ENCODE peak calls at places on chromosome 14, in eight cellular contexts. One of them, this sample, is unnamed.

GRCh38 chr14:23483216-23483854 is 13.8 kb downstream of the NGDN start:
- DNase-seq in neural progenitor cell: peak; percentile 87
- DNase-seq in psoas muscle: no peak
- DNase-seq in heart right ventricle: no peak
- DNase-seq in stomach: no peak
- DNase-seq in left ventricle myocardium inferior: no peak
- DNase-seq in OCI-LY7: peak; percentile 48
- DNase-seq in tibial artery: no peak
- DNase-seq in this sample: no peak

GRCh38 chr14:105173901-105174894 is 5.6 kb upstream of the JAG2 start:
- DNase-seq in OCI-LY7: peak; percentile 61
- DNase-seq in heart right ventricle: no peak
- DNase-seq in left ventricle myocardium inferior: no peak
- DNase-seq in psoas muscle: no peak
- DNase-seq in stomach: no peak
- DNase-seq in tibial artery: no peak
- DNase-seq in neural progenitor cell: no peak
- DNase-seq in this sample: no peak

GRCh38 chr14:94175403-94176146 is 1.5 kb downstream of the PPP4R4 start:
- DNase-seq in heart right ventricle: no peak
- DNase-seq in OCI-LY7: no peak
- DNase-seq in stomach: no peak
- DNase-seq in tibial artery: no peak
- DNase-seq in psoas muscle: no peak
- DNase-seq in neural progenitor cell: no peak
- DNase-seq in left ventricle myocardium inferior: no peak
- DNase-seq in this sample: no peak

GRCh38 chr14:102872020-102872419 is 50.4 kb upstream of the AMN start:
- DNase-seq in neural progenitor cell: no peak
- DNase-seq in psoas muscle: no peak
- DNase-seq in tibial artery: no peak
- DNase-seq in stomach: no peak
- DNase-seq in heart right ventricle: no peak
- DNase-seq in left ventricle myocardium inferior: no peak
- DNase-seq in OCI-LY7: no peak
- DNase-seq in this sample: no peak

GRCh38 chr14:102568115-102568614 is 24.3 kb upstream of the RCOR1 start:
- DNase-seq in OCI-LY7: peak; percentile 77
- DNase-seq in tibial artery: no peak
- DNase-seq in neural progenitor cell: no peak
- DNase-seq in left ventricle myocardium inferior: no peak
- DNase-seq in stomach: peak; percentile 57
- DNase-seq in psoas muscle: no peak
- DNase-seq in heart right ventricle: no peak
- DNase-seq in this sample: no peak

GRCh38 chr14:81147140-81147897 is 73.4 kb downstream of the GTF2A1 start:
- DNase-seq in heart right ventricle: no peak
- DNase-seq in OCI-LY7: peak; percentile 47
- DNase-seq in psoas muscle: no peak
- DNase-seq in neural progenitor cell: no peak
- DNase-seq in tibial artery: no peak
- DNase-seq in stomach: no peak
- DNase-seq in left ventricle myocardium inferior: no peak
- DNase-seq in this sample: no peak

GRCh38 chr14:31792726-31793125 is 231.5 kb downstream of the NUBPL start:
- DNase-seq in OCI-LY7: no peak
- DNase-seq in left ventricle myocardium inferior: no peak
- DNase-seq in tibial artery: no peak
- DNase-seq in psoas muscle: no peak
- DNase-seq in heart right ventricle: no peak
- DNase-seq in neural progenitor cell: no peak
- DNase-seq in stomach: no peak
- DNase-seq in this sample: no peak

GRCh38 chr14:59215353-59215752 is 26.9 kb downstream of the DAAM1 start:
- DNase-seq in stomach: peak; percentile 85
- DNase-seq in OCI-LY7: no peak
- DNase-seq in heart right ventricle: peak; percentile 73
- DNase-seq in psoas muscle: peak; percentile 85
- DNase-seq in left ventricle myocardium inferior: peak; percentile 80
- DNase-seq in tibial artery: peak; percentile 77
- DNase-seq in neural progenitor cell: no peak
- DNase-seq in this sample: peak; percentile 66

GRCh38 chr14:80973918-80974317 is 18.5 kb downstream of the TSHR start:
- DNase-seq in OCI-LY7: no peak
- DNase-seq in left ventricle myocardium inferior: no peak
- DNase-seq in heart right ventricle: no peak
- DNase-seq in neural progenitor cell: no peak
- DNase-seq in tibial artery: no peak
- DNase-seq in psoas muscle: no peak
- DNase-seq in stomach: no peak
- DNase-seq in this sample: no peak

GRCh38 chr14:60164404-60164716 is 838 bp downstream of the DHRS7 start:
- DNase-seq in psoas muscle: no peak
- DNase-seq in tibial artery: no peak
- DNase-seq in stomach: no peak
- DNase-seq in OCI-LY7: no peak
- DNase-seq in heart right ventricle: no peak
- DNase-seq in left ventricle myocardium inferior: no peak
- DNase-seq in neural progenitor cell: no peak
- DNase-seq in this sample: no peak

GRCh38 chr14:64137657-64138290 is 156.4 kb downstream of the ESR2 start:
- DNase-seq in psoas muscle: no peak
- DNase-seq in tibial artery: no peak
- DNase-seq in neural progenitor cell: peak; percentile 19
- DNase-seq in OCI-LY7: peak; percentile 11
- DNase-seq in heart right ventricle: no peak
- DNase-seq in stomach: no peak
- DNase-seq in left ventricle myocardium inferior: no peak
- DNase-seq in this sample: no peak

GRCh38 chr14:105249175-105250007 is 1.1 kb downstream of the BTBD6 start:
- DNase-seq in neural progenitor cell: peak; percentile 52
- DNase-seq in left ventricle myocardium inferior: no peak
- DNase-seq in psoas muscle: peak; percentile 69
- DNase-seq in heart right ventricle: no peak
- DNase-seq in OCI-LY7: peak; percentile 11
- DNase-seq in tibial artery: no peak
- DNase-seq in stomach: peak; percentile 35
- DNase-seq in this sample: no peak

GRCh38 chr14:64788706-64789105 is 84.5 kb downstream of the PLEKHG3 start:
- DNase-seq in tibial artery: no peak
- DNase-seq in neural progenitor cell: no peak
- DNase-seq in psoas muscle: no peak
- DNase-seq in left ventricle myocardium inferior: no peak
- DNase-seq in OCI-LY7: no peak
- DNase-seq in heart right ventricle: no peak
- DNase-seq in stomach: no peak
- DNase-seq in this sample: peak; percentile 15

GRCh38 chr14:61619494-61619893 is 75.8 kb upstream of the HIF1A start:
- DNase-seq in stomach: no peak
- DNase-seq in left ventricle myocardium inferior: no peak
- DNase-seq in heart right ventricle: no peak
- DNase-seq in psoas muscle: no peak
- DNase-seq in neural progenitor cell: no peak
- DNase-seq in OCI-LY7: no peak
- DNase-seq in tibial artery: no peak
- DNase-seq in this sample: no peak

GRCh38 chr14:65255583-65256443 is 153.5 kb upstream of the MAX start:
- DNase-seq in stomach: peak; percentile 86
- DNase-seq in heart right ventricle: no peak
- DNase-seq in neural progenitor cell: peak; percentile 63
- DNase-seq in OCI-LY7: peak; percentile 77
- DNase-seq in psoas muscle: no peak
- DNase-seq in tibial artery: no peak
- DNase-seq in left ventricle myocardium inferior: no peak
- DNase-seq in this sample: no peak

GRCh38 chr14:102144914-102145313 is 5.2 kb downstream of the WDR20 start:
- DNase-seq in psoas muscle: no peak
- DNase-seq in heart right ventricle: no peak
- DNase-seq in OCI-LY7: no peak
- DNase-seq in tibial artery: no peak
- DNase-seq in neural progenitor cell: no peak
- DNase-seq in stomach: no peak
- DNase-seq in left ventricle myocardium inferior: no peak
- DNase-seq in this sample: no peak

GRCh38 chr14:77458249-77458950 is 507 bp downstream of the AHSA1 start:
- DNase-seq in psoas muscle: peak; percentile 67
- DNase-seq in heart right ventricle: no peak
- DNase-seq in neural progenitor cell: peak; percentile 68
- DNase-seq in tibial artery: no peak
- DNase-seq in stomach: peak; percentile 43
- DNase-seq in OCI-LY7: peak; percentile 77
- DNase-seq in left ventricle myocardium inferior: no peak
- DNase-seq in this sample: no peak

GRCh38 chr14:56846970-56847928 is 37.0 kb upstream of the OTX2 start:
- DNase-seq in stomach: no peak
- DNase-seq in OCI-LY7: no peak
- DNase-seq in psoas muscle: no peak
- DNase-seq in tibial artery: no peak
- DNase-seq in left ventricle myocardium inferior: no peak
- DNase-seq in heart right ventricle: no peak
- DNase-seq in neural progenitor cell: no peak
- DNase-seq in this sample: no peak

GRCh38 chr14:55160989-55161388 is 30.4 kb downstream of the DLGAP5 start:
- DNase-seq in left ventricle myocardium inferior: no peak
- DNase-seq in tibial artery: no peak
- DNase-seq in stomach: no peak
- DNase-seq in OCI-LY7: peak; percentile 34
- DNase-seq in psoas muscle: no peak
- DNase-seq in heart right ventricle: no peak
- DNase-seq in neural progenitor cell: no peak
- DNase-seq in this sample: no peak

GRCh38 chr14:104936361-104937155 is 11.9 kb downstream of the PLD4 start:
- DNase-seq in left ventricle myocardium inferior: peak; percentile 9
- DNase-seq in psoas muscle: no peak
- DNase-seq in OCI-LY7: no peak
- DNase-seq in tibial artery: peak; percentile 12
- DNase-seq in stomach: no peak
- DNase-seq in heart right ventricle: no peak
- DNase-seq in neural progenitor cell: no peak
- DNase-seq in this sample: peak; percentile 8

GRCh38 chr14:20494935-20495766 is 10.2 kb upstream of the RNASE10 start:
- DNase-seq in neural progenitor cell: no peak
- DNase-seq in tibial artery: no peak
- DNase-seq in OCI-LY7: no peak
- DNase-seq in left ventricle myocardium inferior: no peak
- DNase-seq in heart right ventricle: no peak
- DNase-seq in stomach: no peak
- DNase-seq in psoas muscle: no peak
- DNase-seq in this sample: no peak

GRCh38 chr14:22475381-22475780 is 113.6 kb downstream of the DAD1 start:
- DNase-seq in OCI-LY7: peak; percentile 47
- DNase-seq in heart right ventricle: no peak
- DNase-seq in left ventricle myocardium inferior: no peak
- DNase-seq in psoas muscle: no peak
- DNase-seq in stomach: no peak
- DNase-seq in tibial artery: no peak
- DNase-seq in neural progenitor cell: no peak
- DNase-seq in this sample: no peak
- H3K27ac ChIP-seq in OCI-LY7: peak overlapping the region; percentile 81
- H3K27ac ChIP-seq in heart right ventricle: no peak overlapping the region
- H3K27ac ChIP-seq in left ventricle myocardium inferior: no peak overlapping the region
- H3K27ac ChIP-seq in psoas muscle: no peak overlapping the region
- H3K27ac ChIP-seq in stomach: no peak overlapping the region
- H3K27ac ChIP-seq in tibial artery: no peak overlapping the region
- H3K27ac ChIP-seq in neural progenitor cell: no peak overlapping the region
- H3K27ac ChIP-seq in this sample: peak overlapping the region; percentile 7

DNA sequence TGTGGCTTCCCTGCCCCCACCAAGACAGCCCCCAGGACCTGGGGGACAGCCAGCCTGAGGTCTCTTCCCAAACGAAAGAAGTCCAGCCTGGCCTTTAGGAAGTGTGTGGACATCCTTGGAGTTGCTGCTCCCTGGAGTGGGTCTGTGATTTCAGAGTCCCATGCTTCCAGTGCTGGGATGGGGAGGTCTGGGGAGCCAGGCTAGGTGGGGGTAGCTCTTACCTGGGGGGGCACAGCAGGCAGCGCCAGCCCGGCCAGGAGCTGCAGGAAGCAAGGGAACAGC is 509 bp downstream of the PGF start:
- DNase-seq in neural progenitor cell: no peak
- DNase-seq in tibial artery: no peak
- DNase-seq in heart right ventricle: no peak
- DNase-seq in stomach: no peak
- DNase-seq in psoas muscle: no peak
- DNase-seq in OCI-LY7: no peak
- DNase-seq in left ventricle myocardium inferior: no peak
- DNase-seq in this sample: no peak
- TF ChIP-seq CTCF in neural progenitor cell: no peak
- TF ChIP-seq CTCF in tibial artery: no peak
- TF ChIP-seq CTCF in heart right ventricle: no peak
- TF ChIP-seq CTCF in stomach: no peak
- TF ChIP-seq CTCF in psoas muscle: no peak
- TF ChIP-seq CTCF in OCI-LY7: no peak
- TF ChIP-seq CTCF in left ventricle myocardium inferior: no peak
- TF ChIP-seq CTCF in this sample: no peak

DNA sequence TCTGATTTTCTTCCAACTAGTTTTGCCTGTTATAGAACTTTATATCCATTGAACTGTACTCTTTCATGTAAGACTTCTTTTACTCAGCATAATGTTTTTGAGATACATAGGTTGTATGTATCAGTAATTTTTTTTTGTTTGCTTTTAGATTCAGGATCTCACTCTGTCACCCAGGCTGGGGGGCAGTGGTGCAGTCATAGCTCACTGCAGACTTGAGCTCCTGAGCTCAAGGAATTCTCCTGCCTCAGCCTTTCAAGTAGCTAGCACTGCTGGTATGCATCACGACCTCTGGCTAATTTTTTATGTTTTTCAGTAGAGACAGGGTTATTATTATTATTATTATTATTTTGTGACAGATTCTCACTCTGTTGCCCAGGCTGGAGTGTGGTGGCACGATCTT is 65.0 kb upstream of the DDHD1 start:
- DNase-seq in left ventricle myocardium inferior: no peak
- DNase-seq in neural progenitor cell: no peak
- DNase-seq in stomach: no peak
- DNase-seq in heart right ventricle: no peak
- DNase-seq in tibial artery: no peak
- DNase-seq in psoas muscle: no peak
- DNase-seq in OCI-LY7: peak; percentile 1
- DNase-seq in this sample: no peak
- H3K27ac ChIP-seq in left ventricle myocardium inferior: peak overlapping the region; percentile 64
- H3K27ac ChIP-seq in neural progenitor cell: no peak overlapping the region
- H3K27ac ChIP-seq in stomach: no peak overlapping the region
- H3K27ac ChIP-seq in heart right ventricle: peak overlapping the region; percentile 49
- H3K27ac ChIP-seq in tibial artery: peak overlapping the region; percentile 58
- H3K27ac ChIP-seq in psoas muscle: no peak overlapping the region
- H3K27ac ChIP-seq in OCI-LY7: peak overlapping the region; percentile 16
- H3K27ac ChIP-seq in this sample: no peak overlapping the region

DNA sequence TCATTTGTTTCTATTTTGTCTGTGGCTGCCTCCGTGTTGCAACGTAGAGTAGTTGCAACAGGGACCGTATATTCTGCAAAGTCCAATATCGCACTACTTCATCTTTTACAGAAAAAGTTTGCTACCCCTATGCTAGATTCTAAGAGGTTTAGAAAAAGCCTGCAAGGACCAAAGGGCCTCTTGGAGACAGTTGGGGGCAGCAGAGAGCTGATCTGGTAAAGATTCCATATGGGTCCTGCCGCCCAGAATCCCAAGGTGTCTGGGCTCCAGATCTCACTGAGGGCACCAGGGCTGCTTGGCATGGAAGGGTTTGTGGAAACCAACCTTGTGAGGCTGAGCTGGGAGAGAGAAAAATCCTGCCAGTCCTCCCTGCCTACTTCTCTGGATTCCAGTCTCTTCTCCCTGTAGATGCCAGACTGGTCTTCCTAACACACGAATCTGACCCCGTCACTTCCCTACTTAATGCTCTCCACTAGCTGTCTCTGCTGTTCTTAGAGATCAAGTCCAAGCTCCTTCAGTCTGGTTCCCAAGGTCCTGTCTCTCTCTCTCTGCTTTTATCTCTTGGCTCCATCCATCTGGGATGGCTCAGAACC is 74.6 kb downstream of the GLRX5 start:
- DNase-seq in OCI-LY7: peak; percentile 81
- DNase-seq in psoas muscle: no peak
- DNase-seq in left ventricle myocardium inferior: no peak
- DNase-seq in heart right ventricle: peak; percentile 7
- DNase-seq in neural progenitor cell: peak; percentile 82
- DNase-seq in stomach: peak; percentile 51
- DNase-seq in tibial artery: no peak
- DNase-seq in this sample: no peak
- TF ChIP-seq CTCF in OCI-LY7: peak; percentile 97
- TF ChIP-seq CTCF in psoas muscle: no peak
- TF ChIP-seq CTCF in left ventricle myocardium inferior: peak; percentile 42
- TF ChIP-seq CTCF in heart right ventricle: peak; percentile 19
- TF ChIP-seq CTCF in neural progenitor cell: peak; percentile 85
- TF ChIP-seq CTCF in stomach: peak; percentile 33
- TF ChIP-seq CTCF in tibial artery: no peak
- TF ChIP-seq CTCF in this sample: no peak

This sample was measured in tibial nerve.